ENCODE peak calls at places on chromosomes 5 and 9, in nine cellular contexts. D is AG09309, G is cardiac muscle cell, P is mesothelial cell of epicardium, N is Calu3, C is GM20000, A is transverse colon, Z is stomach, V is SK-N-SH. H is an unnamed sample.

GRCh38 chr5:159682623-159683022 is 233.7 kb upstream of the ADRA1B start:
- DNase-seq in D (no peak), G (peak; percentile 42), P (no peak), N (no peak), C (no peak), A (no peak), Z (no peak), V (no peak), H (no peak)

GRCh38 chr9:12666813-12667212 is 26.4 kb upstream of the TYRP1 start:
- DNase-seq in D (no peak), G (peak; percentile 17), P (no peak), N (no peak), C (no peak), A (no peak), Z (no peak), V (no peak), H (no peak)

GRCh38 chr5:134551891-134552290 is 26.4 kb downstream of the JADE2 start:
- DNase-seq in D (no peak), G (no peak), P (no peak), N (peak; percentile 37), C (no peak), A (no peak), Z (no peak), V (no peak), H (no peak)

GRCh38 chr9:7944521-7945022 is 145.0 kb upstream of the DMAC1 start:
- DNase-seq in D (no peak), G (no peak), P (no peak), N (no peak), C (no peak), A (no peak), Z (no peak), V (no peak), H (no peak)

GRCh38 chr5:175335691-175336090 is 108.3 kb downstream of the DRD1 start:
- DNase-seq in D (no peak), G (no peak), P (no peak), N (no peak), C (no peak), A (no peak), Z (no peak), V (no peak), H (no peak)

GRCh38 chr9:6686396-6686795 is 40.9 kb upstream of the GLDC start:
- DNase-seq in D (no peak), G (peak; percentile 65), P (no peak), N (no peak), C (peak; percentile 26), A (no peak), Z (no peak), V (no peak), H (no peak)

GRCh38 chr9:81871695-81872094 is 56.5 kb upstream of the SPATA31D4 start:
- DNase-seq in D (no peak), G (peak; percentile 44), P (no peak), N (no peak), C (no peak), A (no peak), Z (no peak), V (no peak), H (no peak)

GRCh38 chr5:42626462-42626861 is 130.2 kb upstream of the CCDC152 start:
- DNase-seq in D (no peak), G (no peak), P (no peak), N (no peak), C (no peak), A (no peak), Z (no peak), V (no peak), H (no peak)

GRCh38 chr9:81145331-81145963 is 543.9 kb downstream of the TLE1 start:
- DNase-seq in D (no peak), G (no peak), P (no peak), N (no peak), C (no peak), A (no peak), Z (no peak), V (no peak), H (no peak)

GRCh38 chr9:129553277-129553676 is 67.6 kb downstream of the C9orf50 start:
- DNase-seq in D (no peak), G (no peak), P (no peak), N (no peak), C (peak; percentile 12), A (no peak), Z (no peak), V (no peak), H (no peak)
- TF ChIP-seq CTCF in D (no peak), G (no peak), P (no peak), N (no peak), C (no peak), A (no peak), Z (no peak), V (no peak), H (no peak)

GRCh38 chr5:31324832-31325231 is 131.3 kb downstream of the CDH6 start:
- DNase-seq in D (no peak), G (no peak), P (no peak), N (no peak), C (no peak), A (no peak), Z (no peak), V (no peak), H (no peak)

GRCh38 chr5:31333475-31333874 is 140.0 kb downstream of the CDH6 start:
- DNase-seq in D (no peak), G (no peak), P (no peak), N (no peak), C (no peak), A (no peak), Z (no peak), V (no peak), H (no peak)

GRCh38 chr5:31328031-31328430 is 134.5 kb downstream of the CDH6 start:
- DNase-seq in D (no peak), G (no peak), P (no peak), N (no peak), C (no peak), A (no peak), Z (no peak), V (no peak), H (no peak)

GRCh38 chr5:31334061-31334700 is 140.7 kb downstream of the CDH6 start:
- DNase-seq in D (no peak), G (no peak), P (no peak), N (no peak), C (no peak), A (no peak), Z (no peak), V (no peak), H (no peak)

GRCh38 chr5:31329722-31330121 is 136.2 kb downstream of the CDH6 start:
- DNase-seq in D (no peak), G (no peak), P (no peak), N (no peak), C (no peak), A (no peak), Z (no peak), V (no peak), H (no peak)
- TF ChIP-seq CTCF in D (no peak), G (no peak), P (no peak), N (no peak), C (no peak), A (no peak), Z (no peak), V (no peak), H (no peak)

GRCh38 chr5:79011219-79011836 is 26.2 kb upstream of the ARSB start:
- DNase-seq in D (peak; percentile 82), G (peak; percentile 53), P (no peak), N (no peak), C (no peak), A (no peak), Z (no peak), V (no peak), H (no peak)
- TF ChIP-seq CTCF in D (peak; percentile 28), G (peak; percentile 15), P (no peak), N (no peak), C (no peak), A (no peak), Z (no peak), V (no peak), H (no peak)

DNA sequence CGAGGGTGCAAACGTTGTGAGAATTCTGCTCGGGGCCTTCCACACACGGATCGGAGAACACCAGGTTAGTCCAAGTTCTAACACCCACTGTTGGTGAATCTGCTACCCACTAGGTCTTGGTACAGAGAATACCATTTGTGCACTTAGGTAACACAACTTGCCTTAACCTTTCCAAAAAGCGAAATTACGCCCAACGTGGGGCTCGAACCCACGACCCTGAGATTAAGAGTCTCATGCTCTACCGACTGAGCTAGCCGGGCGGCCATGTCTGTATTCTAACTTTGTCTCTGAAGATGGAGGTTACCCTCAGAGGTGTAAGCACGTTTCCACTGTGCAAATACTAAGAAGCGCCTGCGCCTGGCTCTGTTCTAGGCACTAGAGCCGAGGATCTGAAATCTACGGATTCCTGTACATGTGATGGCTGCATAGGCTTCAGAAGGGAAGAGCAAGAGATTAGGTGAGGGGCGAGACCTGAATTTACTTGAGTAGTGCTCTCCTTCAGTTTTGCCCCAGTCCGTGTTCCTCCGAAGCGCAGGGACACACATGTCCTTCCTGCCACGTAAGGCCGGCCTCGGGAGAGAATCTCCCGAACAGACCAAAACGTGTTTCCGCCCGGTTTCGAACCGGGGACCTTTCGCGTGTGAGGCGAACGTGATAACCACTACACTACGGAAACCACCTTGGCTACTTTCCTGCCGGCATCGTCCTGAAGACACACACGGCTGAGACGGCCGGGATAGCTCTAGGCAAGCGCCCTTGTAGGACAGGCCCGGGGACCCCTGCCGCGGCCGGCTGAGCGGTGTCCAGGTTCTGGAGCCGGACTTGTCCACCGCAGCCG is 1.1 kb upstream of the TRIM41 start:
- DNase-seq in D (peak; percentile 85), G (peak; percentile 93), P (peak; percentile 85), N (peak; percentile 98), C (peak; percentile 68), A (peak; percentile 97), Z (peak; percentile 97), V (peak; percentile 70), H (peak; percentile 78)
- TF ChIP-seq CTCF in D (no peak), G (no peak), P (no peak), N (no peak), C (no peak), A (no peak), Z (no peak), V (no peak), H (no peak)

GRCh38 chr5:139268364-139269202 is 25.0 kb upstream of the MATR3 start:
- DNase-seq in D (no peak), G (no peak), P (no peak), N (no peak), C (no peak), A (no peak), Z (no peak), V (no peak), H (no peak)
- TF ChIP-seq CTCF in D (no peak), G (no peak), P (no peak), N (no peak), C (no peak), A (no peak), Z (no peak), V (no peak), H (peak; percentile 35)